ENCODE peak calls at places on chromosomes 13 and 19, in six cellular contexts. T is colonic mucosa; E is cardiac muscle cell; Z is CD8-positive, alpha-beta memory T cell; Q is SK-N-SH; H is Karpas-422. M is an unnamed sample.

GRCh38 chr19:47047931-47048399 is 459 bp downstream of the TMEM160 start:
- DNase-seq in H (peak), T (peak), Q (peak), Z (peak), E (peak), M (peak)

GRCh38 chr19:5645409-5645808 is 22.5 kb downstream of the SAFB start:
- DNase-seq in H (no peak), E (no peak), Z (no peak), Q (no peak), T (no peak), M (no peak)

GRCh38 chr13:93398167-93398566 is 171.6 kb downstream of the GPC6 start:
- DNase-seq in E (no peak), H (no peak), T (no peak), Z (no peak), Q (no peak), M (no peak)

GRCh38 chr13:66087149-66087780 is 1142.9 kb downstream of the PCDH9 start:
- DNase-seq in Z (no peak), H (peak), E (no peak), Q (no peak), T (no peak), M (no peak)

GRCh38 chr19:51359294-51359693 is 6.9 kb downstream of the ETFB start:
- DNase-seq in Z (no peak), T (no peak), H (peak), E (no peak), Q (no peak), M (peak)

GRCh38 chr19:48466571-48467325 is 2.4 kb upstream of the CYTH2 start:
- DNase-seq in Z (no peak), E (no peak), T (no peak), H (no peak), Q (peak), M (no peak)

GRCh38 chr13:67230774-67231480 is 791 bp upstream of the PCDH9 start:
- DNase-seq in Z (no peak), E (peak), T (peak), H (peak), Q (peak), M (peak)

GRCh38 chr13:97600438-97601080 is 166.6 kb downstream of the RAP2A start:
- DNase-seq in E (no peak), Q (no peak), Z (no peak), H (no peak), T (no peak), M (no peak)

GRCh38 chr19:28522545-28522922 is 690.4 kb downstream of the UQCRFS1 start:
- DNase-seq in H (no peak), Q (no peak), Z (no peak), T (no peak), E (no peak), M (no peak)

GRCh38 chr19:5679289-5680082 is 830 bp downstream of the MICOS13 start:
- DNase-seq in Q (no peak), H (no peak), T (no peak), E (no peak), Z (no peak), M (peak)

GRCh38 chr13:77386880-77387606 is 60.1 kb upstream of the MYCBP2 start:
- DNase-seq in H (no peak), E (no peak), Q (no peak), T (no peak), Z (no peak), M (no peak)

GRCh38 chr13:40058757-40059236 is 403.3 kb downstream of the COG6 start:
- DNase-seq in Z (no peak), H (no peak), E (no peak), Q (no peak), T (no peak), M (no peak)

GRCh38 chr19:45322311-45322710 is 364 bp downstream of the CKM start:
- DNase-seq in T (no peak), H (no peak), Q (no peak), E (peak), Z (no peak), M (no peak)

GRCh38 chr13:111470933-111471332 is 150.5 kb downstream of the TEX29 start:
- DNase-seq in H (peak), E (no peak), Q (no peak), Z (no peak), T (no peak), M (no peak)

GRCh38 chr13:30807392-30807791 is 72.0 kb downstream of the ALOX5AP start:
- DNase-seq in E (no peak), Q (no peak), T (no peak), H (no peak), Z (no peak), M (no peak)

GRCh38 chr19:50046649-50047503 is 21.1 kb downstream of the ZNF473 start:
- DNase-seq in Q (peak), E (peak), Z (peak), H (peak), T (peak), M (peak)

GRCh38 chr13:89212186-89212585 is 1541.0 kb downstream of the SLITRK5 start:
- DNase-seq in Q (no peak), Z (no peak), E (no peak), T (no peak), H (no peak), M (no peak)

GRCh38 chr19:46689358-46689757 is 27.6 kb downstream of the PRKD2 start:
- DNase-seq in E (no peak), T (no peak), H (no peak), Z (no peak), Q (no peak), M (no peak)

GRCh38 chr19:33245948-33246728 is 20.5 kb upstream of the SLC7A10 start:
- DNase-seq in E (no peak), Q (peak), T (no peak), Z (no peak), H (peak), M (no peak)

GRCh38 chr13:99658266-99658991 is 157.2 kb downstream of the TM9SF2 start:
- DNase-seq in T (peak), H (peak), Z (peak), Q (peak), E (peak), M (peak)

GRCh38 chr19:50003810-50004419 is 21.3 kb downstream of the VRK3 start:
- DNase-seq in Z (no peak), E (no peak), T (no peak), Q (no peak), H (no peak), M (peak)

GRCh38 chr19:10516671-10517286 is 468 bp downstream of the S1PR5 start:
- DNase-seq in T (no peak), E (no peak), H (peak), Q (no peak), Z (no peak), M (no peak)

GRCh38 chr13:30869491-30869890 is 36.6 kb upstream of the MEDAG start:
- DNase-seq in Z (no peak), Q (no peak), T (no peak), H (no peak), E (no peak), M (no peak)

GRCh38 chr19:28012361-28012760 is 1200.6 kb downstream of the UQCRFS1 start:
- DNase-seq in H (peak), E (peak), Q (peak), T (no peak), Z (no peak), M (no peak)

DNA sequence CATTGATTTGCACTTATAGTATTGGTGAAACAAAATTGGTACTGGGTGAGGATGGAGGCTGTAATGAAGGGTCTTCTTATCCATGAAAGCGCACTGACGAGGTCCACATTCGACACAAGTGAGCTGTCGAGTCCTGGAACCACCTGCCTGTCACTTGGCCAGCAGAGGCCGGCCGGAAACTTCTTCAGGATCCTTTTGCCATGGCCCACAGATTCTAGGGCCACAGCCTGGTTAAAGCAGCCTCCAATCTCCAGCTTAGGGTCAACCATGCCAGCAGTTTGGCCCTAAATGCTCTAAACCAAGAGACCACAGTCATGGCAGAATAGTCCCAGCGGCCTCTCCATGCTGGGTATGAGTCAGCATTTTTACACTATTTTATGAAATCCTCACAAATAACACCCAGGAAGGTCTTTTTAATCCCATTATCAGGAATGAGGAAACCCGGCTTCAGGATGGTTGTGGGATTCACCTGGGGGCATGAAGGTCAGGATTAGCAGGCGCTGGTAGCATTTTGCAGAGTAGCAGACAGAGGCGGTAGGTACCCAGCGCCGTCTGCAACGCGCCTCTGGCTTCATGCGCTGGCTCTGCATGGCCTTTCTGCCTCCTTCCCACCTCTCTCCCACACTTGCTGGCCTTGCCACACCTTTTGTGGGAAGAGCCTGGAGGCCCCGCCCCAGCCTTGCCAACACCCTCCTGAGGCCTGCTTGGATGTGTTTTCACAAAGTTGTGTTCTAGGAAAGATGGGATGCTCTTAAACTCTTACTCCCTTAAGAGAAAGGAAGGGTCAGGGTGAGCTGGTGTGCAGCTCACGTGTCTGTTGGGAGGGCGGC is 15.2 kb downstream of the GAS6 start:
- DNase-seq in E (no peak), H (no peak), Z (no peak), T (peak), Q (no peak), M (no peak)
- H3K27ac ChIP-seq in E (no peak), H (no peak), Z (no peak), T (no peak), Q (no peak), M (no peak)

DNA sequence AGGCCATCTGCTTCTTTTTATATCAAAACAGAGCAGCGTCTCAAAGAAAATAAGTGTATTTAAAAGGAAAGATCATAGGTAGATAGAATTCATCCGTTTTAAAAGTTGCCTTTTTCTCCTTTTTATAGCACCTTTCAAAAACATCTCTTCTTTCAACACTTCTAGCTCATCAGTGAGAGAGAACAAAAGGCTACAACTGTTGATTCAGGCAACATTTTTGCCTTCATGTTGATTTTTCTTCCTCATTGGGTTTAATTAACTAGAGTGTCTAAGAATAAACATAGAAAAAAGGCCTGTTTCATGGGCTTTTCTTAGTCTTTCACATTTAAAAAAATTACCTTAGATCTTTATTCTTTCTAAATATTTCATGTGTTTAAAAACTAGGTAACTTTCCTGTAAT is 13.6 kb downstream of the COL4A2 start:
- DNase-seq in Z (no peak), T (no peak), H (no peak), Q (no peak), E (no peak), M (no peak)
- H3K27ac ChIP-seq in Z (no peak), T (no peak), H (no peak), Q (peak), E (no peak), M (no peak)

GRCh38 chr13:45875951-45876350 is 24.4 kb upstream of the SIAH3 start:
- DNase-seq in H (no peak), Z (no peak), E (no peak), Q (no peak), T (no peak), M (no peak)
- H3K27ac ChIP-seq in H (no peak), Z (no peak), E (no peak), Q (no peak), T (no peak), M (no peak)

GRCh38 chr19:14023404-14024235 is 4.3 kb upstream of the RLN3 start:
- DNase-seq in Q (peak), E (peak), H (peak), T (peak), Z (no peak), M (no peak)
- H3K27ac ChIP-seq in Q (peak), E (no peak), H (no peak), T (peak), Z (no peak), M (no peak)

DNA sequence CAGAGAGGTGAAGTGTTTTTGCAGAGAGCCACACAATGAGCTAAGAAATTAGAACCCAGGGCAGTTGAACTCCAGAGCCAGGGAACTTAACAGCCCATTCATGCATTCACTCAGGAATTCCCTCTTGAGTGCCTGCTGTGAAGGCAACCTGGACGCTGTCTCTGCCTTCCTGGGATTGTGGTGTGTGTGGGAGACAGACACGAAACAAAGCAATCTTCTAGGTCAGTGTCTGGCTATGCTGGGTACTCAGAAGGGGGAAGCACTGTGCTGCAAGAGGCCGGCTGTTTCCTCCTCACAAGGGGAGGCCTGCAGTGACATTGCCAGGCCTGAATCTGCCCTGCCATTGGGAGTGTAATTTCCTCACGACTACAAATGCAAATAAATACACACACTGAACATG is 9.7 kb downstream of the BCKDHA start:
- DNase-seq in T (no peak), Q (no peak), Z (no peak), E (no peak), H (peak), M (no peak)
- H3K27ac ChIP-seq in T (no peak), Q (no peak), Z (no peak), E (peak), H (peak), M (no peak)

DNA sequence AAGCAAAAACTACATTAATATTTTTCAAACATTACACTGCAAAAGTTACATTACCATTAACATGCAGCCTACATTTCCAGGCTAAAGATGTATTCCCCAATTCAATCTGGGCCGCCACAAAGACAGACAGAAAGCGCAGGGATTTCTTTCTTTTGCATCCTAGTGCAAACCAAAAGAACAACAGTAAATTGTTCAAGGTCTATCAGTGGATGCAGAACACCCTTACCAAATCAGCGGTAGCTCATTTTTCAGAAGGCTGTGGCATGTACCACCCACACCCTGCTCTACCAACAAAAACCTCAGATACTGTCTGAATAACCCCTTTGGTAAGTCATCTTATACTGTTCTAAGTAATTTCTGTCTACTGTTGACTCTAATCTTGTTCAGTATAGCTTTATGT is 3.6 kb downstream of the TPT1 start:
- DNase-seq in Q (no peak), T (no peak), E (no peak), Z (no peak), H (peak), M (no peak)
- H3K27ac ChIP-seq in Q (no peak), T (no peak), E (peak), Z (no peak), H (no peak), M (no peak)

DNA sequence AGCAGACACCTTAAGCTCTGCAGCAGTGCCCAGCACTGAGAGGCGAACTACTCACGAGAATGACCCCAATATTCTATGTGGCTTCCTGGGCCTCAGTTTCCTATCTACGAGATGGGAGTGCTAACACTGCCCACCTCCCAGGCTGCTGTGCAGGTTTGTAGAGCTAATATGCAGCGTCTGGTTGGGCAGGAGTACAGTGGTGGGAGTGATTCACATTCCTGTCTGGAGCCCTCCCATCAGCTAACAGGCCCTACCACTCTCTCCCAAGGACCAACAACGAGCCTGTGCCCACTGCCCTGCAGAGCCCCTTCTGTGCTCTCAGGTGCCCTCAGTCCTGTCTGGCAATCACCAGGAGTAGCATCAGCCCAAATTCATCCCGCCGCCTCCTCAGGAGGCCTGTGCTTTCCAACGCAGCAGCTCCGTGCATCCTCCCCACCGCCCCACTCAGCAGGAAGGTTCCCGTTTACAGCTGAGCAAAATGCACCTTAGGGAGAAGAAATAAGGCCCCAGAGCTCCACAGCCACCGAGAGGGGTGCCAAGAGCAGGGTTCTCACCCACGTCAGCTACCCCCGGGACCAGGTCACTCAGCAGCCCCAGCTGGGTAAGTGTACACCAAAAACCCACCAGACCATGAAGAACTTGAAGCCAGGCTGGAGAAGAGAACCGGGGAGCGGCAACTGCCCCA is 6.6 kb downstream of the AKT2 start:
- DNase-seq in Q (no peak), Z (no peak), H (no peak), E (no peak), T (no peak), M (no peak)
- H3K27ac ChIP-seq in Q (no peak), Z (no peak), H (no peak), E (no peak), T (peak), M (peak)

GRCh38 chr13:64662887-64663593 is 2567.1 kb downstream of the PCDH9 start:
- DNase-seq in E (no peak), T (no peak), H (no peak), Z (no peak), Q (no peak), M (no peak)
- H3K27ac ChIP-seq in E (no peak), T (no peak), H (no peak), Z (no peak), Q (no peak), M (no peak)

DNA sequence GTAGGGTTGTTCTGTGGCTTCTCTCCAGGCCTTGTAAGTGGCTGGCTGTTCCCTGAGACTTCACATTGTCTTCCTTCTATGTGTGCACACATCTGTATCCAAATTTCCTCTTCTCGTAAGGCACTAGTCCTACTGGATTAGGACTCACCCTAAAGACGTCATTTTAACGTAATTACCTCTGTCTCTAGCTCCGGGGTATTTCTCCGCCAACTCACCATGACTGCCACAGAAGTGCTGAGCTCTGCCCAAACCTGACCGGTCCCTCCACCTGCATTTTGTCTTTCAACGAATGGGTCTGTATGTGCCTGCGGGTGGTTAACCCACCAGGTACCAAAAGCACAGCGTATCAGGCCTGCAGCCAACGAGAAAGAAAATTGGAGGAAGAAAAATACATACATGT is 8.7 kb upstream of the SYDE1 start:
- DNase-seq in T (no peak), Z (no peak), Q (no peak), E (no peak), H (no peak), M (no peak)
- H3K27ac ChIP-seq in T (no peak), Z (no peak), Q (no peak), E (no peak), H (no peak), M (no peak)

M was measured in substantia nigra.